ENCODE peak calls at places on chromosomes 16 and 17, in five cellular contexts. G, S, P, D and C are unnamed samples.

GRCh38 chr16:75172578-75172977 is 24.3 kb downstream of the ZFP1 start:
- DNase-seq in D (no peak), G (no peak), P (no peak), S (no peak), C (no peak)

GRCh38 chr16:81136331-81137011 is 40.3 kb upstream of the GCSH start:
- DNase-seq in S (no peak), P (no peak), G (no peak), D (no peak), C (no peak)

GRCh38 chr16:89115216-89115949 is 21.7 kb downstream of the ACSF3 start:
- DNase-seq in G (peak; percentile 74), P (peak; percentile 74), S (peak; percentile 74), D (peak; percentile 85), C (no peak)

GRCh38 chr17:43471801-43472200 is 12.0 kb upstream of the DHX8 start:
- DNase-seq in S (no peak), P (no peak), D (no peak), G (no peak), C (no peak)

GRCh38 chr17:8918811-8919210 is 46.7 kb downstream of the PIK3R5 start:
- DNase-seq in S (no peak), P (no peak), G (no peak), D (no peak), C (no peak)

GRCh38 chr16:85323230-85323960 is 211.1 kb upstream of the CIBAR2 start:
- DNase-seq in P (no peak), G (no peak), D (no peak), S (peak; percentile 43), C (no peak)

GRCh38 chr17:17413821-17414220 is 63.0 kb upstream of the MED9 start:
- DNase-seq in D (no peak), G (no peak), S (no peak), P (no peak), C (no peak)

GRCh38 chr17:57938061-57938502 is 17.1 kb downstream of the CUEDC1 start:
- DNase-seq in P (no peak), G (no peak), D (no peak), S (no peak), C (no peak)

GRCh38 chr17:73311428-73311780 is 397 bp downstream of the CDC42EP4 start:
- DNase-seq in G (peak; percentile 58), P (peak; percentile 63), D (no peak), S (no peak), C (no peak)

GRCh38 chr17:65183736-65184135 is 46.6 kb downstream of the RGS9 start:
- DNase-seq in S (no peak), G (no peak), P (no peak), D (no peak), C (no peak)

GRCh38 chr16:27678955-27679354 is 129.0 kb downstream of the KATNIP start:
- DNase-seq in P (no peak), G (no peak), D (no peak), S (no peak), C (no peak)

GRCh38 chr17:32285770-32286517 is 20.3 kb downstream of the RHBDL3 start:
- DNase-seq in D (no peak), P (no peak), G (no peak), S (no peak), C (no peak)

GRCh38 chr17:61221181-61221580 is 178.5 kb upstream of the TBX2 start:
- DNase-seq in G (no peak), D (no peak), S (no peak), P (no peak), C (no peak)

GRCh38 chr17:42891539-42892152 is 9.0 kb upstream of the G6PC1 start:
- DNase-seq in S (no peak), G (peak; percentile 70), P (peak; percentile 69), D (peak; percentile 75), C (peak; percentile 46)

GRCh38 chr16:54351171-54351570 is 64.6 kb upstream of the IRX3 start:
- DNase-seq in D (no peak), S (no peak), P (no peak), G (no peak), C (no peak)

GRCh38 chr16:57960826-57961472 is 10.0 kb downstream of the CNGB1 start:
- DNase-seq in D (no peak), G (no peak), S (no peak), P (no peak), C (no peak)

GRCh38 chr17:35991075-35991474 is 4.5 kb upstream of the CCL14 start:
- DNase-seq in S (no peak), D (no peak), G (no peak), P (no peak), C (no peak)

GRCh38 chr16:84507011-84507982 is 2.8 kb upstream of the MEAK7 start:
- DNase-seq in P (no peak), S (no peak), G (no peak), D (no peak), C (no peak)

GRCh38 chr16:56589141-56590039 is at the start of gene MT3:
- DNase-seq in S (peak; percentile 60), D (peak; percentile 49), P (peak; percentile 17), G (no peak), C (no peak)

GRCh38 chr17:10628756-10629155 is 28.4 kb downstream of the MYH3 start:
- DNase-seq in P (no peak), S (no peak), G (no peak), D (no peak), C (no peak)

GRCh38 chr16:6193718-6194117 is 1096.1 kb upstream of the EEF2KMT start:
- DNase-seq in G (no peak), S (no peak), D (no peak), P (no peak), C (no peak)

GRCh38 chr17:6643460-6644125 is 2.7 kb downstream of the TXNDC17 start:
- DNase-seq in S (no peak), D (no peak), P (no peak), G (no peak), C (no peak)

GRCh38 chr16:67372664-67373063 is 20.6 kb downstream of the TPPP3 start:
- DNase-seq in S (no peak), D (no peak), G (no peak), P (no peak), C (no peak)

DNA sequence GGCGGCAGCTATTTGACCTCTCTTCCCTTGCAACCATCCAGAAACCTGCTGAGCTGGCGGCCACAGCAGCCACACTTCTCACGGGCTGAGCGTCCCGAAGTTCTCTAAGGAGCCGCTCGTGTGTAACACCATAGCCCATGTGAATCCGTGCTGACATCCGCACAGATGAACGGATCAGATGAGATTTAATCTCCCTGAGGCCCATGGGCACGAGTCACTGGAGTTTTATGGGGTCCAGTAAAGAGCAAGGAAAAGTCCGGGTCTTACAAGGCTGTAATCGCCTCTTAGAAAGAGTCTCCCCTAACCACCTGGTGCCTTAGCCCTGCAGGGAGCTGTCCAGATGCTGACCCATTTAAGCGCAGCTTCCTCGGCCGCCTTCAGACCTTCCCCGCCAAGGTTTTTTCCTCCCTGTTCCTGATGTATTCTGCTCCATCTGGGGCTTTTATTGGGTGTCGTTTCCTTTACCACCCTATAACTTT is 5.5 kb upstream of the CACNG5 start:
- DNase-seq in S (peak; percentile 61), D (no peak), G (no peak), P (no peak), C (no peak)
- H3K4me3 ChIP-seq in S (no peak overlapping the region), D (no peak overlapping the region), G (no peak overlapping the region), P (no peak overlapping the region), C (no peak overlapping the region)

GRCh38 chr17:67862614-67863217 is 37.4 kb downstream of the BPTF start:
- DNase-seq in S (peak; percentile 36), P (no peak), G (no peak), D (no peak), C (no peak)
- TF ChIP-seq CTCF in S (no peak), P (no peak), G (no peak), D (no peak), C (no peak)

GRCh38 chr17:81846743-81847689 is 12.2 kb upstream of the PPP1R27 start:
- DNase-seq in G (no peak), P (no peak), D (no peak), S (peak; percentile 62), C (no peak)

GRCh38 chr17:81845361-81845760 is 10.5 kb upstream of the PPP1R27 start:
- DNase-seq in P (no peak), D (no peak), S (no peak), G (no peak), C (no peak)

GRCh38 chr17:81844887-81845286 is 10.0 kb upstream of the PPP1R27 start:
- DNase-seq in D (no peak), P (no peak), G (no peak), S (no peak), C (no peak)

GRCh38 chr17:81844327-81844851 is 9.5 kb upstream of the PPP1R27 start:
- DNase-seq in S (no peak), G (no peak), P (no peak), D (no peak), C (no peak)

DNA sequence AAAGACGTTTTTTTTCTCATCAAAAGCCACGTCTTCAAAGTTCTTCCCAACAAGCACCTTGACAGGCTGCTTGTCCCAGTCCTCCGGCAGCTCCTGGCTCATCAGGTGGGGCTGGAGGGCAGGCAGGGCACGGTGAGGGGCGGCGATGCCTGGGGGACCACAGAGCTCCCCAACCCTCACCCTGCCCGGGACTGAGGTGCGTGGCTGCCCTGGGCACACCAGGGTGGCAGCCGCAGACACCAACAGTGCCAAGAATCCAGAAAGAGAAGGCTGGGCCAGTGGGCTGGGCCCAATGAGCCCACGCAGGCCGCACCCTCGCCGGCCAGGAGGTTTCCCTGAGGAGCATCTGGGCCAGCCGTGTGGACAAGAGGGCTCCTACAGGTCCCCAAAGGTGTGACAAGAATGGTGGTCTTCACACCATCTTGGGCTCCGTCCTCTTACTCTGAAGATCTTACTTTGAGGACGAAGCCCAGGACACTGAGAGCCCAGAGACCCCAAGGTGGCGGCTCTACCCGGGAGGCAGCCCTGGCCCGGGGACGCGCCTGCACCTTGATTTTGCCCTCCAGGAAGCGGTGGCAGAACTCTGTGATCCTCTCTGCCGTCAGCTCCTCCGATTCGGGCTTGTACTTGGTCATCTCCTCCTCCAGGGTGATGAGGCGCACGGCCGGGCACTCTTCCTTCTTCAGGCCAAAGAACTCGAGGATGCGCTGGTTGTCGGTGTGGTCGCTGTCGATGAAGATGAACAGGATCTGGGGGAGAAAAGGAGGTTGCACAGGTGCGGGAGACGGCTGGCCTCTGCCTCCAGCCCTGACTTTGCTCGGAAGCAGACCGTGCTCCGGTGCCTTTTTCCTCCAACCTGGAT is 11.3 kb upstream of the PPP1R27 start:
- DNase-seq in G (no peak), S (no peak), P (no peak), D (no peak), C (no peak)
- H3K36me3 ChIP-seq in G (peaks cover 88% of the 10 kb centered on the region), S (no peaks in the 10 kb centered on the region), P (peaks cover 22% of the 10 kb centered on the region), D (peaks cover 69% of the 10 kb centered on the region), C (no peaks in the 10 kb centered on the region)

DNA sequence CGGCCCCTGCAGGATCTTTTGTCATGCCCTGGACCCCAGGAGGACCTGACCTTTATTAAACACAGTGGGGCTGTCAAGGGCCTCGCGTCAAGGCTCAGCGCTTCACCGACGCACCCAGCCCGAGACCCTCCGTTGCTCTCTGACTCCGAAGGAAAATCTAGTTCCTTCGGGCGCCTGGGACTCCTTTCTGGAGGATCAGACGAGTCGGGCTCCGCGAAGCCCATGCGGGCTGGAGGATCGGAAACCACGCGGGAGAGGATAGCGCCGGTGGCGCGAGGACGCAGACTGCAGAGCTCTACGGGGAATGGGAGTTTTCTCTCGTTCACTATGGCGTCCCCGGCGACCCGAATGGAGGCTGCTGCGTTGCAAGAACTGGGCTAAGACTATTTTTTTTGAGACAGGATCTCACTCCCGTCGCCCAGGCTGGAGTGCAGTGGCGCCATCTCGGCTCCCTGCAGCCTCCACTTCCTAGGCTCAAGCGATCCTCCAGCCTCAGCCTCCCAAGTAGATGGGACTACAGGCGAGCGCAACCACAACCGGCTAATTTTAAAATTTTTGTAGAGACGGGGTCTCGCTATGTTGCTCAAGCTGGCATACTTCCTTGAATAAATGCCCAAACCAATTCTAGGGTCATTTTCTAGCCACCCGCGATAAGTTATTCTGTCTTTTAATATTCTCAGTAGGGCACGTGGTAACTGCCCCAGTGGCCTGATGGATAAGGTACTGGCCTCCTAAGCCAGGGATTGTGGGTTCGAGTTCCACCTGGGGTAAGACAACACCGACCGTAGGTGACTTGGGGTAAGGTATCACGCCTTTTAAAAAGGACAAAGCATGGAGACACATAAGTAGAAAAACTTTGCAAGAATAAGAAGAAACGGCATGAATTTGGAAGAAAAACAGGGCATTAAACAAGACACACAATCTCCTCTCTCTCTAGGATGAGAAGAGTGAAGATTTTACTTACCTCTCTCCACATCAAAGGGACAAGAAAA is 5.5 kb downstream of the OR1F1 start:
- DNase-seq in D (no peak), G (no peak), P (no peak), S (no peak), C (no peak)
- H3K4me3 ChIP-seq in D (no peak overlapping the region), G (no peak overlapping the region), P (no peak overlapping the region), S (no peak overlapping the region), C (no peak overlapping the region)